ENCODE peak calls at places on chromosomes 16 and 17, in four cellular contexts. H is NCI-H774, Y is adrenal gland, M is left colon. D is an unnamed sample.

GRCh38 chr17:48579738-48580543 is 1.8 kb upstream of the HOXB4 start:
- DNase-seq in H (peak), M (no peak), Y (no peak), D (no peak)

GRCh38 chr17:34291721-34292348 is 6.3 kb downstream of the CCL11 start:
- DNase-seq in M (no peak), Y (no peak), H (no peak), D (no peak)

GRCh38 chr16:70610273-70611223 is 35.8 kb upstream of the IL34 start:
- DNase-seq in H (no peak), Y (peak), M (peak), D (no peak)

GRCh38 chr16:80837421-80838263 is 33.2 kb upstream of the CDYL2 start:
- DNase-seq in H (no peak), Y (no peak), M (no peak), D (no peak)

GRCh38 chr17:59863607-59864006 is 29.1 kb downstream of the TUBD1 start:
- DNase-seq in Y (no peak), M (no peak), H (no peak), D (no peak)

GRCh38 chr17:77697480-77698400 is 260.8 kb upstream of the TNRC6C start:
- DNase-seq in M (no peak), H (no peak), Y (no peak), D (no peak)

GRCh38 chr16:75550211-75550662 is 5.8 kb downstream of the TMEM231 start:
- DNase-seq in M (peak), H (no peak), Y (peak), D (no peak)

GRCh38 chr17:50347894-50348291 is 2.0 kb downstream of the XYLT2 start:
- DNase-seq in Y (no peak), M (no peak), H (no peak), D (no peak)

GRCh38 chr17:45784583-45785372 is 658 bp downstream of the CRHR1 start:
- DNase-seq in H (no peak), Y (no peak), M (no peak), D (peak)

GRCh38 chr16:75317101-75317522 is 65.7 kb upstream of the BCAR1 start:
- DNase-seq in Y (no peak), H (no peak), M (no peak), D (no peak)

GRCh38 chr17:61583242-61583641 is 7.8 kb downstream of the NACA2 start:
- DNase-seq in Y (no peak), H (no peak), M (no peak), D (no peak)

GRCh38 chr16:70714526-70715112 is 28.8 kb upstream of the MTSS2 start:
- DNase-seq in M (no peak), H (no peak), Y (no peak), D (no peak)

GRCh38 chr17:10614536-10615155 is 42.5 kb downstream of the MYH3 start:
- DNase-seq in M (no peak), H (no peak), Y (no peak), D (no peak)

GRCh38 chr17:19388791-19389190 is 1.8 kb upstream of the MFAP4 start:
- DNase-seq in M (peak), Y (peak), H (no peak), D (peak)

GRCh38 chr17:32297860-32298259 is 32.2 kb downstream of the RHBDL3 start:
- DNase-seq in M (no peak), H (no peak), Y (no peak), D (no peak)

GRCh38 chr17:68775338-68775737 is 174.2 kb upstream of the FAM20A start:
- DNase-seq in M (no peak), Y (no peak), H (no peak), D (no peak)

GRCh38 chr16:13479549-13479948 is 440.4 kb upstream of the ERCC4 start:
- DNase-seq in M (no peak), Y (no peak), H (no peak), D (no peak)

GRCh38 chr17:82678265-82678891 is 20.1 kb downstream of the RAB40B start:
- DNase-seq in M (no peak), Y (no peak), H (peak), D (peak)

GRCh38 chr17:27608330-27609230 is 22.4 kb upstream of the LGALS9 start:
- DNase-seq in Y (no peak), H (no peak), M (no peak), D (no peak)

GRCh38 chr17:75084039-75084660 is 3.6 kb upstream of the SLC16A5 start:
- DNase-seq in M (no peak), H (no peak), Y (no peak), D (no peak)

GRCh38 chr16:72986011-72986410 is 61.9 kb downstream of the ZFHX3 start:
- DNase-seq in H (no peak), Y (peak), M (peak), D (no peak)

GRCh38 chr16:81366316-81366932 is 51.7 kb downstream of the GAN start:
- DNase-seq in M (no peak), H (no peak), Y (no peak), D (no peak)

GRCh38 chr16:74230126-74230525 is 66.5 kb upstream of the PSMD7 start:
- DNase-seq in Y (no peak), H (no peak), M (no peak), D (no peak)

GRCh38 chr16:14263011-14263410 is 191.9 kb downstream of the MRTFB start:
- DNase-seq in H (no peak), M (no peak), Y (no peak), D (no peak)

GRCh38 chr16:11986521-11987057 is 10.1 kb downstream of the SNX29 start:
- DNase-seq in Y (no peak), M (no peak), H (no peak), D (no peak)

GRCh38 chr16:88770459-88771293 is 14.3 kb downstream of the PIEZO1 start:
- DNase-seq in M (peak), H (no peak), Y (peak), D (peak)

GRCh38 chr16:79647586-79647985 is 47.0 kb upstream of the MAF start:
- DNase-seq in Y (no peak), M (no peak), H (no peak), D (no peak)

GRCh38 chr17:73142763-73143395 is 21.9 kb upstream of the SSTR2 start:
- DNase-seq in M (no peak), Y (peak), H (no peak), D (peak)

GRCh38 chr16:15961557-15962205 is 12.3 kb downstream of the ABCC1 start:
- DNase-seq in Y (no peak), H (no peak), M (no peak), D (no peak)

GRCh38 chr17:33145941-33146340 is 147.2 kb downstream of the ASIC2 start:
- DNase-seq in M (no peak), Y (no peak), H (no peak), D (no peak)

GRCh38 chr16:26644912-26645543 is 421.7 kb upstream of the C16orf82 start:
- DNase-seq in H (no peak), M (no peak), Y (no peak), D (no peak)

GRCh38 chr17:76811028-76811427 is 57.2 kb upstream of the MGAT5B start:
- DNase-seq in M (no peak), Y (no peak), H (no peak), D (no peak)